ENCODE peak calls at places on chromosomes 5 and 9, in four cellular contexts. B is SK-N-SH, F is H1, O is K562. V is an unnamed sample.
A peak's percentile ranks its signal among the peaks of the same experiment; 100 is the strongest.

GRCh38 chr9:98823666-98824334 is 16.3 kb downstream of the GALNT12 start:
- DNase-seq in O (no peak), F (no peak), B (no peak), V (no peak)

GRCh38 chr5:43315697-43316096 is 2.5 kb upstream of the HMGCS1 start:
- DNase-seq in O (no peak), B (no peak), F (no peak), V (no peak)

GRCh38 chr5:159005062-159005461 is 94.7 kb downstream of the EBF1 start:
- DNase-seq in O (no peak), B (no peak), F (no peak), V (no peak)

GRCh38 chr5:167850901-167851300 is 440.5 kb upstream of the WWC1 start:
- DNase-seq in B (no peak), O (no peak), F (no peak), V (no peak)

GRCh38 chr9:98570055-98570454 is 138.7 kb downstream of the GABBR2 start:
- DNase-seq in O (no peak), F (no peak), B (no peak), V (no peak)

GRCh38 chr9:23291001-23291400 is 535.0 kb downstream of the ELAVL2 start:
- DNase-seq in O (no peak), B (no peak), F (no peak), V (no peak)

GRCh38 chr5:163005949-163006348 is 431.4 kb upstream of the CCNG1 start:
- DNase-seq in O (no peak), F (no peak), B (no peak), V (no peak)

GRCh38 chr5:86463339-86463738 is 154.4 kb upstream of the COX7C start:
- DNase-seq in B (peak; percentile 1), O (peak; percentile 20), F (no peak), V (peak; percentile 60)

GRCh38 chr5:105639068-105639467 is 2031.7 kb downstream of the EFNA5 start:
- DNase-seq in F (no peak), O (peak; percentile 7), B (no peak), V (peak; percentile 73)

GRCh38 chr9:14283276-14283675 is 30.7 kb downstream of the NFIB start:
- DNase-seq in F (no peak), B (no peak), O (no peak), V (no peak)

GRCh38 chr9:95018099-95018927 is 291.8 kb downstream of the AOPEP start:
- DNase-seq in F (no peak), O (no peak), B (no peak), V (no peak)

GRCh38 chr9:97990259-97990658 is 7.1 kb downstream of the ANP32B start:
- DNase-seq in F (no peak), B (peak; percentile 27), O (no peak), V (no peak)

GRCh38 chr5:109656829-109657228 is 32.9 kb upstream of the MAN2A1 start:
- DNase-seq in O (peak; percentile 27), F (no peak), B (no peak), V (no peak)

GRCh38 chr5:38448553-38449350 is 107.7 kb downstream of the LIFR start:
- DNase-seq in F (no peak), B (no peak), O (no peak), V (no peak)

GRCh38 chr9:121819511-121820231 is 168.2 kb downstream of the DAB2IP start:
- DNase-seq in B (peak; percentile 89), F (no peak), O (no peak), V (peak; percentile 58)

GRCh38 chr5:95784514-95785302 is 37.8 kb downstream of the GLRX start:
- DNase-seq in B (no peak), F (no peak), O (no peak), V (no peak)

GRCh38 chr9:114264806-114265550 is 57.9 kb upstream of the ORM1 start:
- DNase-seq in B (no peak), O (no peak), F (no peak), V (no peak)

GRCh38 chr5:34053133-34053532 is 10.1 kb upstream of the C1QTNF3 start:
- DNase-seq in O (no peak), F (no peak), B (no peak), V (no peak)

GRCh38 chr5:63125862-63126261 is 547.2 kb downstream of the LRRC70 start:
- DNase-seq in F (no peak), B (no peak), O (no peak), V (no peak)

GRCh38 chr9:109870365-109870764 is 90.4 kb downstream of the PALM2AKAP2 start:
- DNase-seq in F (no peak), O (no peak), B (no peak), V (no peak)

GRCh38 chr5:121533814-121534213 is 317.9 kb upstream of the FTMT start:
- DNase-seq in B (no peak), O (no peak), F (no peak), V (no peak)
- TF ChIP-seq TEAD4 in B (no peak), O (no peak), F (no peak), V (no peak)

GRCh38 chr9:134487066-134487710 is 154.4 kb upstream of the COL5A1 start:
- DNase-seq in O (no peak), B (no peak), F (peak; percentile 34), V (no peak)

GRCh38 chr9:134488901-134489280 is 152.7 kb upstream of the COL5A1 start:
- DNase-seq in B (peak; percentile 34), F (no peak), O (no peak), V (no peak)

GRCh38 chr9:134489621-134490380 is 151.8 kb upstream of the COL5A1 start:
- DNase-seq in B (peak; percentile 17), O (no peak), F (no peak), V (no peak)

GRCh38 chr9:134486127-134486995 is 155.2 kb upstream of the COL5A1 start:
- DNase-seq in F (no peak), B (no peak), O (no peak), V (peak; percentile 7)

GRCh38 chr9:134488251-134488900 is 153.2 kb upstream of the COL5A1 start:
- DNase-seq in F (no peak), O (no peak), B (no peak), V (no peak)
- TF ChIP-seq TEAD4 in F (no peak), O (no peak), B (no peak), V (no peak)

GRCh38 chr5:68456756-68457217 is 241.2 kb downstream of the PIK3R1 start:
- DNase-seq in B (no peak), F (no peak), O (peak; percentile 62), V (no peak)
- TF ChIP-seq TEAD4 in B (no peak), F (no peak), O (no peak), V (no peak)

DNA sequence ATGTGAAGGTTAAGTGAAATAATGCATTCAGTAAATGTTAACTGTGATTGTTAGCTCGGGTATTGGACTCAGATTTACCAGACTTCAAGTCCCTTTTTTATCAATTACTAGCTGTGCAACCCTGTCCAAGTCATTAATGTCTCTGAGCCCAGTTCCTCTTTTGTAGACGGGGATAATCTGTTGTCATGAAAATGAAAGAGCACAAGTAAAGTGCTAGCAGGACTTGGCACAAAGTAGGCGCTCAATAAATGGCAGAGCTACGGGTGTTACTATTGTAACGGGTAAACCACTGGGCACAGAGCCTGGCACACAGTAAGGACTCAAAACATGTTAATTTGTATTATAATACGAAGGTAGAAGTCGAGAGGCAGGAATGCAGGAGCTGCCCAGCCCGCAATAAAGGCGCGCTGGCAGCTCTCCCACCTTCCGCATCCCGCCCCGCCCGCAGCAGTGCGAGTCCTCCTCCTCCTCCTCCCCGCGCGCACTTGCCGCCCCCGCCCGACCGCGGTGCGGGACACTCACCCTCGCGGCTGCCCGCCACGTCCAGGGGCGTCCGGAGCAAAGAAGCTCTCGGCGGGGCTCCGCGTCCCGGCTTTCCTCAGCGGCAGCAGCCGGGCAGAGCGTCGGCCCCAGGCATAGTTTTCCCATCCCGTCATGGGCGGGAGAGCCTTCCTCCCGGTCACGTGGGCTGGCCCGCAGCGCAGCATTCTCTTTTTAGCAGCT is at the start of gene C1QTNF2:
- DNase-seq in O (peak; percentile 31), B (peak; percentile 77), F (peak; percentile 74), V (peak; percentile 64)
- TF ChIP-seq TEAD4 in O (no peak), B (peak; percentile 34), F (peak; percentile 27), V (no peak)

V was measured in WTC11.